ENCODE peak calls at places on chromosomes 5 and 9, in nine cellular contexts. Y is SK-N-SH, B is endothelial cell of umbilical vein, K is H1, E is GM12878, I is K562, P is A549, A is HepG2, J is HCT116. O is an unnamed sample.

GRCh38 chr9:108724669-108725068 is 131.1 kb downstream of the ACTL7B start:
- DNase-seq in Y (no peak), B (no peak), K (no peak), E (no peak), I (no peak), P (no peak), A (no peak), J (no peak), O (peak; percentile 10)

GRCh38 chr5:135718151-135718550 is 116.3 kb upstream of the SLC25A48 start:
- DNase-seq in Y (no peak), B (no peak), K (no peak), E (no peak), I (no peak), P (peak; percentile 46), A (no peak), J (peak; percentile 8), O (peak; percentile 50)

GRCh38 chr5:61362796-61363364 is 30.8 kb downstream of the ZSWIM6 start:
- DNase-seq in Y (no peak), B (no peak), K (no peak), E (no peak), I (no peak), P (no peak), A (no peak), J (no peak), O (peak; percentile 6)

GRCh38 chr9:88871669-88872068 is 119.6 kb upstream of the S1PR3 start:
- DNase-seq in Y (no peak), B (no peak), K (no peak), E (no peak), I (no peak), P (no peak), A (no peak), J (no peak), O (no peak)

GRCh38 chr5:133554279-133554678 is 58.1 kb downstream of the FSTL4 start:
- DNase-seq in Y (no peak), B (no peak), K (no peak), E (no peak), I (no peak), P (no peak), A (no peak), J (no peak), O (no peak)

GRCh38 chr9:90943341-90943740 is 141.7 kb downstream of the SYK start:
- DNase-seq in Y (no peak), B (no peak), K (no peak), E (no peak), I (no peak), P (no peak), A (no peak), J (no peak), O (no peak)

GRCh38 chr5:181205735-181206401 is 872 bp upstream of the TRIM7 start:
- DNase-seq in Y (no peak), B (no peak), K (no peak), E (no peak), I (no peak), P (no peak), A (no peak), J (no peak), O (no peak)

GRCh38 chr5:81402180-81402930 is 8.4 kb upstream of the ACOT12 start:
- DNase-seq in Y (no peak), B (no peak), K (no peak), E (no peak), I (no peak), P (no peak), A (no peak), J (no peak), O (no peak)

GRCh38 chr9:99866398-99866797 is 40.1 kb upstream of the STX17 start:
- DNase-seq in Y (no peak), B (no peak), K (no peak), E (no peak), I (no peak), P (no peak), A (no peak), J (no peak), O (peak; percentile 11)

GRCh38 chr9:95650720-95651119 is 133.9 kb upstream of the PTCH1 start:
- DNase-seq in Y (no peak), B (no peak), K (no peak), E (no peak), I (no peak), P (no peak), A (no peak), J (no peak), O (no peak)

GRCh38 chr9:95645579-95645978 is 128.8 kb upstream of the PTCH1 start:
- DNase-seq in Y (no peak), B (no peak), K (no peak), E (no peak), I (no peak), P (no peak), A (no peak), J (no peak), O (no peak)

GRCh38 chr9:95645992-95646391 is 129.2 kb upstream of the PTCH1 start:
- DNase-seq in Y (no peak), B (peak; percentile 32), K (no peak), E (no peak), I (no peak), P (no peak), A (no peak), J (no peak), O (no peak)

GRCh38 chr9:95648225-95648624 is 131.5 kb upstream of the PTCH1 start:
- DNase-seq in Y (no peak), B (no peak), K (no peak), E (no peak), I (no peak), P (no peak), A (no peak), J (no peak), O (no peak)

DNA sequence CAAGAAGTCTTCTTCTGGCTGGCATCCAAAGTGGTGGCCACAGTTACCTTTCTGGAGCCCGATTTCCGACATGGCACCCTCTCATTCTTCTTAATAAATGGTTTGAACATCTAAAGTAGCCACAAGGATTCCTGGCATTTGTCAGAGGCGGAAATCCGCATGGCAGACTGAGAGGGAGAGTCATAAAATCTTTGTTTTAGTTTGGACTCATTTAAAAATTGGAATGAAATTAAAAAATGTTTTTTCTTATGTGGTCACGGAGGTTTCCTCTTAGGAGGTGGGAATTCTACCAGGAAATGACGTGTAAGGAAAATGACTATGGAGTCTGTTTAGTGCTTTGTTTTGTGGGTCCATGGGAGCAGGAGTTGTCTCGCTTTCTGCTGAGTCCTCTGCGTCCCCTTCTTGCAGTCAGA is 133.0 kb upstream of the PTCH1 start:
- DNase-seq in Y (no peak), B (no peak), K (no peak), E (no peak), I (no peak), P (no peak), A (no peak), J (no peak), O (no peak)
- H3K4me3 ChIP-seq in Y (no peak overlapping the region), B (no peak overlapping the region), K (no peak overlapping the region), E (no peak overlapping the region), I (no peak overlapping the region), P (no peak overlapping the region), A (no peak overlapping the region), J (no peak overlapping the region), O (no peak overlapping the region)

DNA sequence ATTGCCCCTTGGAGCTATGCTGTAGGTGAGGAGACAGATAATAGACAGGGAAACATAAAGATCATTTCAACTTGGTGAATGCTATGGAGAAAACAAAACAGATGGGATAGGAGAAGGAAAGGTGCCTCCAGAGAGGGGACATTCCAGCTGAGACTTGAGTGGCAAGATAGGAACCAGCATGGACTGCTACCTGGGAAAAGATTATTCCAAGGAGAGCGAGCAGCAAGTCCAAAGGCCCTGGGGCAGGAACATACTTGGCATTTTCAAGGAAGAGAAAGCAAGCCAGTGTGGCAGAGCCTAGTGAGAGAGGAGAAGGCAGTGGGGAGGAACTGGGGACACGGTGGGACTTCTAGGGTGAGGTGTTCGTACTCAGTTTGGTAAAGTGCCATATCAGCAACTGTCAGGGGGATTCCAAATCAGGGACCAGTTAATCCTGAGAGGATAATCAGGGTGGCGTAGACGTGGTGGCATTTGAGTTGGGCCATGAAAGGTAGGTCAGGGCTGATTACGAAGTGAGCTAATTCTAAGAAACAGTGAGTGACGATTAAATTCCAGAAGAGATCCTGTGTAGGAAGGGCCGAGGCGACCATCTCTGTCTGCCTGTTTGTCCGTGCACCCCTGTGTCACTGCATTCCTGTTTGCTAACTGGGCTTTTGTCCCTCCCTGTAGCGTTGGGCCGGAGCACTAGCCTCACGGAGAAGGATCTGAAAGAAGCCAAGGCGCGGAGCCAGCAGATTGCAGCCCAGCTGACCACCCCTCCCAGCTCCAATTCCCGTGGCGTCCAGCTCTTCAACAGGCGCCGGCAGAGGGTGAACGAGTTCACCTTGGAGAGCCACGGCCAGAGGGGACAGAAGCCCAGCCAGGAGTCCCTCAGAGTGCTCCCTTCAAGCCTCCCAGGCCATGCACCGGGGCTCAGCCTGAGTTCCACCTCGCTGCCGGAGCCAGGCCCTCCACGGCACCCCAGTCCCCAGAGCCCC is 7.1 kb downstream of the SYNPO start:
- DNase-seq in Y (no peak), B (no peak), K (no peak), E (no peak), I (no peak), P (no peak), A (no peak), J (no peak), O (no peak)
- TF ChIP-seq MAX in Y (no peak), B (no peak), K (no peak), E (no peak), I (no peak), P (no peak), A (no peak), J (no peak), O (no peak)

GRCh38 chr5:9545959-9546851 is at the start of gene SEMA5A:
- DNase-seq in Y (peak; percentile 79), B (no peak), K (no peak), E (no peak), I (peak; percentile 83), P (no peak), A (no peak), J (no peak), O (no peak)
- TF ChIP-seq CTCF in Y (no peak), B (no peak), K (peak; percentile 11), E (no peak), I (no peak), P (no peak), A (no peak), J (no peak), O (no peak)

GRCh38 chr9:17009071-17009470 is 125.8 kb upstream of the CNTLN start:
- DNase-seq in Y (no peak), B (no peak), K (no peak), E (no peak), I (no peak), P (no peak), A (no peak), J (no peak), O (no peak)

GRCh38 chr9:17003576-17004240 is 131.1 kb upstream of the CNTLN start:
- DNase-seq in Y (no peak), B (no peak), K (no peak), E (no peak), I (no peak), P (no peak), A (no peak), J (no peak), O (no peak)

GRCh38 chr9:17004500-17004899 is 130.3 kb upstream of the CNTLN start:
- DNase-seq in Y (no peak), B (no peak), K (no peak), E (no peak), I (no peak), P (no peak), A (no peak), J (no peak), O (no peak)

DNA sequence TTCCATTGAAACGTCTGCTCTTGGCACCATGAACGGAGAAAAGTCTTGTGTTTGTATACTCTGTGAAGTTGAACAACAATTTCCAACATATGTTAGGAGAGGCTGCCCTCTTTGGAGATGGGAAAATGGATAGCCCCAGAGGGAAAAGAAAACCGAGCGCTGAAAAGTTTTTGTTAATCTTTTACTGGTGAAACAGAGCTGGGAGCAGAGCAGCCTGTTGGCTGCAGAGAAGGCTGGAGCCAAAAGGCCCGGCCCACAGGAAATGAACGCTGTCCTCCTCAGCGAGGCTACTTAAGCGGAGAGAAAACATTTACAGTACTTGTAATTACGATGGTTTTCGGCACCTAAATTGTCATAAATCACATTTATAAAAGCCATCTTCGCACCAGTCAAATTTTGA is 129.8 kb upstream of the CNTLN start:
- DNase-seq in Y (no peak), B (peak; percentile 59), K (peak; percentile 21), E (no peak), I (no peak), P (no peak), A (peak; percentile 12), J (no peak), O (no peak)
- H3K4me3 ChIP-seq in Y (no peak overlapping the region), B (no peak overlapping the region), K (no peak overlapping the region), E (no peak overlapping the region), I (no peak overlapping the region), P (no peak overlapping the region), A (no peak overlapping the region), J (no peak overlapping the region), O (no peak overlapping the region)

O was measured in NB4.